ENCODE peak calls at places on chromosomes 1 and 21, in seven cellular contexts. C is G401, B is NCI-H1694 treated with DMSO at 0.1 percent for 48 hours, E is mammary epithelial cell, Z is heart left ventricle, R is type B pancreatic cell, A is endothelial cell. H is an unnamed sample.

GRCh38 chr1:40450491-40451237 is 388 bp downstream of the ZFP69B start:
- DNase-seq in A (no peak), E (peak), R (no peak), Z (peak), C (peak), B (peak), H (no peak)

GRCh38 chr1:221998186-221998612 is 256.3 kb upstream of the DUSP10 start:
- DNase-seq in E (no peak), C (no peak), B (no peak), Z (no peak), R (no peak), A (no peak), H (no peak)

GRCh38 chr1:2236695-2237677 is 8.9 kb downstream of the SKI start:
- DNase-seq in A (no peak), R (no peak), Z (peak), E (no peak), C (peak), B (no peak), H (no peak)

GRCh38 chr1:188941986-188942385 is 1535.7 kb downstream of the BRINP3 start:
- DNase-seq in C (no peak), Z (no peak), R (no peak), A (no peak), B (no peak), E (no peak), H (no peak)

GRCh38 chr1:210700511-210700910 is 371.8 kb downstream of the HHAT start:
- DNase-seq in E (no peak), R (no peak), C (no peak), B (no peak), Z (no peak), A (no peak), H (no peak)

GRCh38 chr1:22861764-22862440 is 110.8 kb downstream of the LACTBL1 start:
- DNase-seq in Z (no peak), C (no peak), B (no peak), E (peak), A (peak), R (no peak), H (no peak)

GRCh38 chr21:37821791-37822450 is 94.3 kb downstream of the KCNJ6 start:
- DNase-seq in E (peak), C (no peak), A (no peak), R (no peak), B (no peak), Z (no peak), H (no peak)

GRCh38 chr1:7915826-7916225 is 24.8 kb downstream of the TNFRSF9 start:
- DNase-seq in R (no peak), E (no peak), Z (no peak), B (no peak), C (no peak), A (no peak), H (no peak)

GRCh38 chr1:202046748-202047708 is 36.6 kb downstream of the ELF3 start:
- DNase-seq in E (peak), A (no peak), B (no peak), Z (no peak), R (no peak), C (no peak), H (no peak)

GRCh38 chr1:218812360-218812759 is 361.3 kb upstream of the LYPLAL1 start:
- DNase-seq in C (no peak), Z (no peak), B (no peak), A (no peak), E (no peak), R (no peak), H (no peak)

GRCh38 chr1:55632906-55633305 is 417.7 kb upstream of the USP24 start:
- DNase-seq in B (no peak), E (peak), Z (no peak), C (no peak), R (no peak), A (no peak), H (no peak)

GRCh38 chr1:228289996-228290881 is 82.4 kb downstream of the OBSCN start:
- DNase-seq in A (no peak), C (no peak), R (no peak), B (no peak), Z (no peak), E (no peak), H (no peak)

GRCh38 chr21:44039828-44040227 is 27.7 kb downstream of the TRAPPC10 start:
- DNase-seq in C (no peak), B (no peak), Z (no peak), A (no peak), R (no peak), E (no peak), H (no peak)

GRCh38 chr21:31142600-31142999 is 104.3 kb upstream of the KRTAP19-8 start:
- DNase-seq in C (peak), Z (no peak), E (no peak), B (no peak), A (peak), R (no peak), H (peak)